ENCODE peak calls at places on chromosome 7, in six cellular contexts. T is activated T-helper 1 cell treated with Interleukin-2 at 50 U/mL for 16 hours; A is fibroblast of mammary gland; M is CD4-positive, alpha-beta memory T cell; E is CD8-positive, alpha-beta T cell; J is activated CD4-positive, alpha-beta T cell treated with anti-CD3 and anti-CD28 coated beads for 24 hours. C is an unnamed sample.

GRCh38 chr7:141294122-141294829 is 220.4 kb downstream of the TMEM178B start:
- DNase-seq in T (no peak), J (no peak), A (no peak), E (no peak), M (no peak), C (no peak)

GRCh38 chr7:92934096-92934495 is 97.7 kb upstream of the CDK6 start:
- DNase-seq in M (no peak), A (no peak), T (no peak), J (no peak), E (no peak), C (no peak)

GRCh38 chr7:106039486-106040060 is 72.5 kb downstream of the SYPL1 start:
- DNase-seq in M (no peak), T (no peak), A (peak; percentile 76), J (no peak), E (no peak), C (no peak)

GRCh38 chr7:71480814-71481213 is 348.9 kb downstream of the GALNT17 start:
- DNase-seq in J (no peak), A (no peak), T (no peak), M (no peak), E (no peak), C (no peak)

GRCh38 chr7:151086802-151087246 is 549 bp downstream of the AGAP3 start:
- DNase-seq in A (peak; percentile 46), J (no peak), T (no peak), M (peak; percentile 41), E (no peak), C (no peak)

GRCh38 chr7:36275735-36276284 is 113.9 kb upstream of the ANLN start:
- DNase-seq in M (no peak), A (no peak), J (no peak), T (no peak), E (no peak), C (no peak)

GRCh38 chr7:70595741-70596574 is 536.0 kb upstream of the GALNT17 start:
- DNase-seq in M (peak; percentile 25), E (no peak), T (no peak), A (no peak), J (no peak), C (no peak)

GRCh38 chr7:69864822-69865221 is 266.5 kb downstream of the AUTS2 start:
- DNase-seq in E (no peak), A (no peak), T (no peak), M (no peak), J (no peak), C (no peak)

GRCh38 chr7:114874170-114874569 is 47.7 kb upstream of the MDFIC start:
- DNase-seq in M (no peak), T (no peak), J (no peak), E (no peak), A (no peak), C (no peak)

GRCh38 chr7:157501576-157501975 is 164.8 kb downstream of the DNAJB6 start:
- DNase-seq in M (peak; percentile 46), E (no peak), A (no peak), T (no peak), J (no peak), C (peak; percentile 25)

GRCh38 chr7:100503350-100503735 is 19.6 kb downstream of the NYAP1 start:
- DNase-seq in A (peak; percentile 28), J (no peak), T (no peak), E (no peak), M (no peak), C (peak; percentile 90)